ENCODE peak calls at places on chromosomes 2 and 18, in six cellular contexts. L is effector memory CD8-positive, alpha-beta T cell; N is Daoy; H is CD8-positive, alpha-beta T cell; E is lung; K is KG1. Q is an unnamed sample.

GRCh38 chr2:101251844-101252407 is 760 bp upstream of the CNOT11 start:
- DNase-seq in K (no peak), L (no peak), H (peak), E (peak), N (no peak), Q (peak)

GRCh38 chr18:32879497-32879896 is 106.7 kb upstream of the KLHL14 start:
- DNase-seq in K (no peak), N (no peak), H (no peak), E (no peak), L (no peak), Q (no peak)

GRCh38 chr2:54840559-54840958 is 117.1 kb downstream of the EML6 start:
- DNase-seq in N (no peak), E (no peak), K (no peak), L (no peak), H (no peak), Q (no peak)

GRCh38 chr2:32622570-32623310 is 5.1 kb upstream of the TTC27 start:
- DNase-seq in K (no peak), L (no peak), H (no peak), N (no peak), E (no peak), Q (no peak)

GRCh38 chr2:199259671-199260070 is 198.1 kb downstream of the SATB2 start:
- DNase-seq in H (no peak), N (no peak), K (no peak), E (no peak), L (no peak), Q (no peak)

GRCh38 chr2:49973917-49974368 is 819.6 kb upstream of the FSHR start:
- DNase-seq in N (peak), E (peak), K (peak), L (no peak), H (peak), Q (peak)

GRCh38 chr2:152222975-152223638 is 47.5 kb upstream of the STAM2 start:
- DNase-seq in K (peak), N (peak), L (no peak), H (no peak), E (peak), Q (peak)

GRCh38 chr2:46064396-46064795 is 232.8 kb upstream of the EPAS1 start:
- DNase-seq in K (no peak), H (no peak), L (no peak), E (no peak), N (no peak), Q (no peak)

GRCh38 chr2:230947235-230947576 is 22.2 kb upstream of the GPR55 start:
- DNase-seq in H (no peak), N (no peak), E (no peak), K (no peak), L (no peak), Q (no peak)

GRCh38 chr2:218286570-218287459 is 5.5 kb downstream of the TMBIM1 start:
- DNase-seq in K (peak), E (peak), N (peak), L (peak), H (peak), Q (peak)

GRCh38 chr2:114400890-114401289 is 41.6 kb upstream of the DPP10 start:
- DNase-seq in K (no peak), L (no peak), H (no peak), N (no peak), E (no peak), Q (no peak)

GRCh38 chr2:55951533-55951932 is 28.0 kb upstream of the EFEMP1 start:
- DNase-seq in H (no peak), L (no peak), K (no peak), E (no peak), N (no peak), Q (no peak)

GRCh38 chr18:23106575-23106974 is 28.7 kb upstream of the CABLES1 start:
- DNase-seq in N (peak), H (no peak), E (no peak), K (no peak), L (no peak), Q (no peak)

GRCh38 chr18:63099026-63099840 is 220.3 kb downstream of the BCL2 start:
- DNase-seq in L (no peak), K (no peak), E (no peak), H (no peak), N (no peak), Q (no peak)

GRCh38 chr2:57759822-57760300 is 286.7 kb upstream of the VRK2 start:
- DNase-seq in L (peak), E (peak), N (peak), H (peak), K (peak), Q (peak)

GRCh38 chr2:10410001-10410671 is 38.0 kb downstream of the ODC1 start:
- DNase-seq in N (no peak), E (no peak), L (no peak), K (peak), H (no peak), Q (no peak)

GRCh38 chr2:153477641-153478288 is 797 bp downstream of the RPRM start:
- DNase-seq in H (no peak), K (no peak), L (no peak), N (peak), E (no peak), Q (no peak)

GRCh38 chr18:70072678-70073077 is 125.0 kb upstream of the CD226 start:
- DNase-seq in N (no peak), K (no peak), H (no peak), E (no peak), L (no peak), Q (peak)

GRCh38 chr2:86249176-86249842 is 50.1 kb downstream of the MRPL35 start:
- DNase-seq in L (no peak), K (no peak), E (no peak), N (peak), H (no peak), Q (no peak)

GRCh38 chr2:172119089-172119488 is 16.4 kb upstream of the DLX2 start:
- DNase-seq in N (peak), L (no peak), K (no peak), E (no peak), H (no peak), Q (no peak)

GRCh38 chr18:32624182-32624723 is 148.6 kb downstream of the KLHL14 start:
- DNase-seq in N (no peak), H (no peak), E (no peak), L (no peak), K (no peak), Q (no peak)

GRCh38 chr2:120531863-120532600 is 186.1 kb downstream of the INHBB start:
- DNase-seq in H (no peak), L (no peak), E (no peak), N (no peak), K (no peak), Q (no peak)

GRCh38 chr2:238380785-238381184 is 45.9 kb upstream of the ASB1 start:
- DNase-seq in H (no peak), N (no peak), K (no peak), L (no peak), E (no peak), Q (no peak)

GRCh38 chr2:191818725-191819333 is 28.1 kb downstream of the CAVIN2 start:
- DNase-seq in H (no peak), K (no peak), N (no peak), E (no peak), L (no peak), Q (no peak)

GRCh38 chr18:31070206-31070605 is 27.7 kb upstream of the DSC3 start:
- DNase-seq in K (no peak), L (no peak), N (no peak), E (no peak), H (no peak), Q (no peak)